ENCODE peak calls at places on chromosomes 12 and 14, in seven cellular contexts. F, R, W, M, Y, A and O are unnamed samples.

GRCh38 chr14:52179151-52179790 is 88.2 kb upstream of the PTGDR start:
- DNase-seq in F (no peak), R (no peak), W (no peak), M (no peak), Y (no peak), A (no peak), O (no peak)

GRCh38 chr12:38392584-38393144 is 76.1 kb downstream of the ALG10B start:
- DNase-seq in F (no peak), R (no peak), W (no peak), M (no peak), Y (no peak), A (no peak), O (peak; percentile 93)

GRCh38 chr12:45220366-45220931 is 4.6 kb downstream of the ANO6 start:
- DNase-seq in F (no peak), R (no peak), W (no peak), M (no peak), Y (no peak), A (no peak), O (no peak)

GRCh38 chr14:72023128-72024042 is 91.2 kb downstream of the RGS6 start:
- DNase-seq in F (no peak), R (no peak), W (peak; percentile 25), M (peak; percentile 79), Y (no peak), A (no peak), O (no peak)

GRCh38 chr12:2458113-2458414 is 336.7 kb upstream of the FKBP4 start:
- DNase-seq in F (no peak), R (no peak), W (no peak), M (no peak), Y (no peak), A (no peak), O (no peak)

GRCh38 chr14:74217672-74218448 is 21.4 kb upstream of the VSX2 start:
- DNase-seq in F (peak; percentile 90), R (peak; percentile 65), W (no peak), M (peak; percentile 47), Y (peak; percentile 78), A (peak; percentile 94), O (peak; percentile 76)

GRCh38 chr14:81466854-81467253 is 66.7 kb upstream of the STON2 start:
- DNase-seq in F (no peak), R (no peak), W (no peak), M (no peak), Y (no peak), A (no peak), O (no peak)

GRCh38 chr14:79256311-79256879 is 954.9 kb downstream of the DIO2 start:
- DNase-seq in F (no peak), R (no peak), W (no peak), M (no peak), Y (no peak), A (no peak), O (no peak)

GRCh38 chr12:107310621-107311020 is 217.3 kb upstream of the CRY1 start:
- DNase-seq in F (no peak), R (no peak), W (no peak), M (no peak), Y (no peak), A (no peak), O (no peak)

GRCh38 chr14:68137704-68138619 is 318.4 kb downstream of the RAD51B start:
- DNase-seq in F (peak; percentile 69), R (peak; percentile 12), W (no peak), M (peak; percentile 84), Y (peak; percentile 13), A (peak; percentile 70), O (peak; percentile 17)

GRCh38 chr14:89249296-89249565 is 167.8 kb downstream of the FOXN3 start:
- DNase-seq in F (no peak), R (no peak), W (no peak), M (no peak), Y (no peak), A (no peak), O (no peak)

GRCh38 chr12:1356285-1356684 is 238.1 kb downstream of the FBXL14 start:
- DNase-seq in F (no peak), R (peak; percentile 42), W (no peak), M (no peak), Y (no peak), A (no peak), O (no peak)

GRCh38 chr14:31263485-31264133 is 56.0 kb upstream of the HECTD1 start:
- DNase-seq in F (peak; percentile 57), R (peak; percentile 95), W (no peak), M (peak; percentile 47), Y (no peak), A (no peak), O (no peak)

GRCh38 chr12:53727310-53728041 is at the start of gene CALCOCO1:
- DNase-seq in F (peak; percentile 99), R (peak; percentile 100), W (peak; percentile 95), M (peak; percentile 96), Y (peak; percentile 98), A (peak; percentile 98), O (peak; percentile 100)

GRCh38 chr12:27424631-27425230 is 21.8 kb upstream of the SMCO2 start:
- DNase-seq in F (peak; percentile 37), R (peak; percentile 65), W (no peak), M (peak; percentile 49), Y (peak; percentile 26), A (no peak), O (peak; percentile 75)

GRCh38 chr12:16606201-16606849 is 363 bp upstream of the LMO3 start:
- DNase-seq in F (no peak), R (peak; percentile 42), W (no peak), M (no peak), Y (no peak), A (peak; percentile 52), O (peak; percentile 34)

GRCh38 chr14:63759454-63759853 is 31.6 kb upstream of the SGPP1 start:
- DNase-seq in F (no peak), R (no peak), W (peak; percentile 38), M (no peak), Y (no peak), A (no peak), O (no peak)

DNA sequence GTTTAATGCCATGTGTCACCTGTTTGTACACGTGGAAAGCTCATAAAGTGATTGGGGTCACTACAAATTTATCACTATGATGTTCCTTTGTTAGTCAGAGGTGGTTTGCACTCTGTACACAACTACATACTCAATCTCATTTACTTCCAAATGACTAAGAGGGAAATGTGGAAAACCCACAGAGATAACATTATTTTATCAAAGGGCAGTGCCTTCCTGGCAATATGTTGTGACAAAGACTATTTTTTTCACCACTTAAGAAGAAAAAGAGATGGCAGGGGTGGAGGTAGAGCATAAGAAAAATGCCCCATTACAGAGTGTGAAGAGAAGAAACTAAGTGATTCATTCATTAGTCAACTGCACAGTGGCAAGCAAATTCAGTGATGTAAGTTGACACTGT is 1064.1 kb upstream of the FLRT2 start:
- DNase-seq in F (no peak), R (peak; percentile 51), W (no peak), M (no peak), Y (no peak), A (no peak), O (no peak)
- TF ChIP-seq MAX in F (no peak), R (no peak), W (no peak), M (no peak), Y (no peak), A (no peak), O (no peak)

GRCh38 chr12:95859947-95860850 is 1.4 kb downstream of the SNRPF start:
- DNase-seq in F (no peak), R (no peak), W (no peak), M (no peak), Y (no peak), A (no peak), O (peak; percentile 44)
- TF ChIP-seq MAX in F (no peak), R (no peak), W (no peak), M (no peak), Y (no peak), A (no peak), O (no peak)

GRCh38 chr14:57834961-57835360 is 30.9 kb downstream of the SLC35F4 start:
- DNase-seq in F (no peak), R (no peak), W (no peak), M (no peak), Y (no peak), A (no peak), O (no peak)

GRCh38 chr14:57828713-57829112 is 37.2 kb downstream of the SLC35F4 start:
- DNase-seq in F (no peak), R (no peak), W (no peak), M (no peak), Y (no peak), A (no peak), O (no peak)

GRCh38 chr14:57834001-57834598 is 31.8 kb downstream of the SLC35F4 start:
- DNase-seq in F (no peak), R (no peak), W (no peak), M (no peak), Y (no peak), A (no peak), O (no peak)

GRCh38 chr14:57833304-57833703 is 32.6 kb downstream of the SLC35F4 start:
- DNase-seq in F (peak; percentile 41), R (no peak), W (no peak), M (peak; percentile 96), Y (no peak), A (no peak), O (no peak)

DNA sequence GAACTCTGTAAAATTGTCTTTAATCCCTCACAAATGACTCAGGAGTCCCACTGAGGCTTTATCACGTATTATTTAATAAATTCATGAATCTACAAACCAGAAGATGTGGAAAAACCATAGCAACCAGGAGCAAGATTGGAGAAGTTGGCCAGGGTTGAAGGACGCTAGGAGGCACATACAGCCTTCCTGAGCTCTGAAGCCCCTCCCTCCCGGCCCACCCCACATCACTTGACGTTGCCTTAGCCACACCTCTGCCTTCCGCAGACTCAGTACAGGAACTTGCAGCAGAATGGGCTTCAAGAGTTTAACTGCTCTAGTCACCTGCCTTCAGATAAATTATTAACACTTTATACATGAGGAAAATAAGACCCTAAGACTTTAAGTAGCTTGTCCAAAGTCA is 33.9 kb downstream of the SLC35F4 start:
- DNase-seq in F (no peak), R (no peak), W (no peak), M (no peak), Y (peak; percentile 6), A (peak; percentile 42), O (peak; percentile 42)
- TF ChIP-seq MAX in F (no peak), R (no peak), W (no peak), M (no peak), Y (no peak), A (no peak), O (no peak)

GRCh38 chr12:6935221-6935550 is 7.4 kb downstream of the ATN1 start:
- DNase-seq in F (no peak), R (no peak), W (no peak), M (no peak), Y (no peak), A (no peak), O (no peak)

GRCh38 chr12:6934110-6934509 is 6.4 kb downstream of the ATN1 start:
- DNase-seq in F (no peak), R (peak; percentile 56), W (no peak), M (no peak), Y (no peak), A (no peak), O (no peak)

GRCh38 chr12:6929806-6930452 is 2.2 kb downstream of the ATN1 start:
- DNase-seq in F (no peak), R (no peak), W (no peak), M (no peak), Y (peak; percentile 67), A (no peak), O (no peak)

GRCh38 chr12:6935551-6936377 is 7.9 kb upstream of the RNU7-1 start:
- DNase-seq in F (no peak), R (no peak), W (no peak), M (no peak), Y (no peak), A (no peak), O (no peak)

DNA sequence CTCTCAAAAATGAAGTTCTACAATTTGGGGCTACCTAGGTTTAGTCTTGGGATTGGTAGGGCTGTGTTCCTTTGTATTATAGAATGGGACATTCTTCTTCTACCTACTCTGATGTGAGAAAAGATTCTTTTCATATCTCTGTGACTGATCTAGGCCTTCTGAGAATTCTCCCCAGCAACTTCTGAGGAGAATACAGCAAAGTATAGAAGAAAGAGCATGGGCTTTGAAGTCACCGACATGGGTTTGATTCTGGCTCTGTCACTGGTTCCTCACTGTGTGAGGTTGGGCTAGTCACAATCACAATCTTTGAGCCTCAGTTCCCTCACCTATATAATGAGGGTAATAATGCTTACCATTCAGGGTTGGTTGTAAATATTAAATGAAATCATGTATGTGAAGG is 5.0 kb downstream of the ATN1 start:
- DNase-seq in F (no peak), R (no peak), W (no peak), M (no peak), Y (no peak), A (no peak), O (no peak)
- TF ChIP-seq MAX in F (no peak), R (no peak), W (no peak), M (no peak), Y (no peak), A (no peak), O (no peak)